ENCODE peak calls at places on chromosomes 2 and 18, in ten cellular contexts. O, D, U, N, Y, B, Q, P, A and L are unnamed samples.

GRCh38 chr2:241801611-241802420 is 7.2 kb upstream of the NEU4 start:
- DNase-seq in D (no peak), O (no peak), B (peak; percentile 13), N (no peak), Y (no peak), U (peak; percentile 55), Q (no peak), P (no peak), A (peak; percentile 71), L (no peak)

GRCh38 chr18:41829648-41830516 is 125.2 kb upstream of the PIK3C3 start:
- DNase-seq in Q (no peak), O (no peak), Y (no peak), B (no peak), A (no peak), P (no peak), D (peak; percentile 45), U (no peak), N (no peak), L (no peak)

GRCh38 chr2:238285653-238286082 is 2.7 kb downstream of the PER2 start:
- DNase-seq in P (peak; percentile 20), D (peak; percentile 98), U (no peak), A (no peak), N (no peak), B (peak; percentile 60), Q (peak; percentile 84), O (no peak), Y (no peak), L (no peak)

GRCh38 chr2:191222507-191222906 is 22.7 kb upstream of the MYO1B start:
- DNase-seq in B (peak; percentile 26), N (no peak), D (peak; percentile 87), U (no peak), Q (no peak), O (no peak), Y (no peak), P (no peak), A (no peak), L (peak; percentile 45)

GRCh38 chr2:203484266-203485112 is 50.6 kb downstream of the RAPH1 start:
- DNase-seq in N (peak; percentile 92), U (no peak), Q (no peak), Y (peak; percentile 40), O (peak; percentile 54), D (peak; percentile 45), A (no peak), B (no peak), P (no peak), L (peak; percentile 67)

GRCh38 chr2:84970266-84970955 is 550 bp upstream of the KCMF1 start:
- DNase-seq in A (peak; percentile 95), B (peak; percentile 64), N (peak; percentile 71), P (peak; percentile 8), U (peak; percentile 84), Y (no peak), Q (peak; percentile 85), O (peak; percentile 56), D (peak; percentile 53), L (peak; percentile 85)

GRCh38 chr2:239193925-239194687 is 206.7 kb downstream of the HDAC4 start:
- DNase-seq in D (no peak), Y (no peak), Q (no peak), N (no peak), A (no peak), U (no peak), P (no peak), O (no peak), B (no peak), L (no peak)

GRCh38 chr2:168312036-168312822 is 64.8 kb upstream of the STK39 start:
- DNase-seq in D (no peak), U (no peak), B (no peak), Q (no peak), Y (no peak), P (no peak), A (no peak), N (no peak), O (no peak), L (no peak)

GRCh38 chr18:63344918-63345317 is 22.1 kb downstream of the KDSR start:
- DNase-seq in U (no peak), Y (no peak), Q (no peak), D (no peak), P (no peak), O (no peak), B (no peak), A (no peak), N (no peak), L (no peak)

GRCh38 chr2:128473175-128474013 is 154.7 kb upstream of the HS6ST1 start:
- DNase-seq in N (no peak), O (peak; percentile 97), A (no peak), U (no peak), Q (no peak), Y (peak; percentile 41), P (no peak), D (peak; percentile 39), B (no peak), L (peak; percentile 38)

GRCh38 chr2:70684846-70685622 is 83.0 kb downstream of the ADD2 start:
- DNase-seq in D (no peak), P (no peak), A (no peak), O (no peak), Q (no peak), N (no peak), B (no peak), Y (no peak), U (no peak), L (no peak)

GRCh38 chr2:178891265-178891958 is 84.2 kb upstream of the TTN start:
- DNase-seq in B (no peak), N (peak; percentile 84), Q (no peak), U (no peak), O (peak; percentile 66), D (peak; percentile 86), Y (peak; percentile 33), P (no peak), A (no peak), L (peak; percentile 83)
- TF ChIP-seq CTCF in B (peak; percentile 97), N (peak; percentile 90), Q (peak; percentile 90), U (peak; percentile 93), O (peak; percentile 92), D (peak; percentile 95), Y (peak; percentile 87), P (peak; percentile 81), A (peak; percentile 68), L (peak; percentile 95)

GRCh38 chr2:216545359-216545758 is 46.7 kb downstream of the RPL37A start:
- DNase-seq in Y (no peak), O (no peak), A (no peak), Q (no peak), D (no peak), U (no peak), N (no peak), B (no peak), P (no peak), L (no peak)
- H3K4me3 ChIP-seq in Y (no peak overlapping the region), O (no peak overlapping the region), A (no peak overlapping the region), Q (no peak overlapping the region), D (no peak overlapping the region), U (no peak overlapping the region), N (no peak overlapping the region), B (no peak overlapping the region), P (no peak overlapping the region), L (no peak overlapping the region)

DNA sequence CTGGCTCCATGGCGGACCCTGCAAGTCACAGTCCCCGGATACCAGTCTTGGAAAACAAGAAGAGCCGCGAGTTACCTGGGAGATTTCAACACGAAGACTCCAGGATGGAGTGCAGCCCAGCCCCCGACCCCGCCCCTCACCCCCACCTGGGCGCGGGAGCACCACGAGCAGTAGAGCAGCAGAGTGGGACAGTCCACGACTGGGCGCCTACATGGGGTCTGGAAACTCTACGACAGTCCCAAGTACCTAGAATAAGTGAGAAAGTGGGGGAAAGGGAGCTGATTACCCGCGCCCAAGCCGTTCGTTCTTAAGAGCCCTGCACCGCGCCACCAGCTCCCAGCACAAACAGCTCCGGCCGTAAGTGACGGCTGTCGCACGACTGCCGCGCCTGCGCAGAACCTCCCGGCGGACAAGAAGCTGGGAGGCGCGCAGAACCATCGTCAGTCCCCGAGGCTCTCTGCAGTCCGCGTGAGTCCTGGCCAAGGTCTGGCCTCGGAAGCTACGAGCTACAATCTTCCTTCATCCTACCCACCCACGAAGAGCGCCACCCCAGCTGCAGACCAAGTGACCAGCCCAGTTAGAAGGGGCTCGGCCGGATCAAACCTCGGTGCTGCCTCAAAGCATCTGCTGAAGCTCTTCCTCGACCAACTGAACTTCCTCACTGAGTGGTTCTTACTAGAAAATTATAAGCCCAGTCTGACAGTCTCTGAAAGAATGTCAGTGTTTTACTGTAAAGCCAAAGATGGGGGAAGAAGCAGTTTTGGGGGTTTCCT is at the start of gene DPY30:
- DNase-seq in A (peak; percentile 98), B (peak; percentile 92), U (peak; percentile 96), O (peak; percentile 91), P (peak; percentile 60), Y (peak; percentile 62), D (peak; percentile 94), Q (peak; percentile 96), N (peak; percentile 94), L (peak; percentile 97)
- TF ChIP-seq CTCF in A (no peak), B (no peak), U (peak; percentile 6), O (no peak), P (no peak), Y (no peak), D (no peak), Q (no peak), N (no peak), L (peak; percentile 1)

DNA sequence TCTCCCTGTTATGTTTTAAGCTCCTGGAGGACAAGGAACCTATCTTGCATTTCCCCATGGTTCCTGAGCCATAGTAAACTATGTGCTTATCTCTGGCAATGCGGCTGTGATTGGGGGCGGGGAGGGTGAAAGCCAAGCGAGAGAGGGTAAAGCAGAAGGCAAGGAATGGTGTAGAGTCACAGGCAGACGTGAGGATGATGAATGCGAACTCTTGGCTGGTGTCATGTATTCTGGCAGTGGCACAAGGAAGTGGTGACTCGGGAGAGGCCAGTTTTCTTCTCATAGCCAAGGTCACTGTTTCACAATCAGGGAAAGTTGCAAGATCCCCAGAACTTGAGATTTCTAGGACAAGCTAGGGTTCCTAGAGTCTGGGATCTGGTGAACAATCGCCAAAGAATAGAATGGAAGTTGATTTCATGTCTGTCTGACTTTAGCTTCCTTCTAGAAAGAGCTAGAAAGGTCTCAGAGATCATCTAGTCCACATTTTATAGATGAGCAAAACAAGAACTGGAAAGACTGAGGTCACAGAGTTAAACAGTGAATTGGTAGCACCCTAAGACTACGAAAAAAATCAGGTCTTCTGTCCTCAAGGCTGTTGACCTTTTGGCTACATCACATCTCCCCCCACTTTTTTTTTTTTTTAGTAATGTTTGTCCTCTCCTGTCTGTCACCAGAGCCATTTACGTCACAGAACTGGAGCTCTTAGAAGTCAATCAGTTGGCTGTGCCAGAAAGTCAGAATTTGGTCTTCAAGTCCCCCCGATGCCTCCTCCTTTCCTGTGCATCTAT is 137.0 kb downstream of the BCL11A start:
- DNase-seq in U (no peak), B (peak; percentile 28), N (no peak), Q (no peak), A (no peak), D (peak; percentile 35), O (no peak), Y (no peak), P (no peak), L (no peak)
- H3K4me3 ChIP-seq in U (no peak overlapping the region), B (no peak overlapping the region), N (no peak overlapping the region), Q (no peak overlapping the region), A (no peak overlapping the region), D (no peak overlapping the region), O (no peak overlapping the region), Y (no peak overlapping the region), P (no peak overlapping the region), L (no peak overlapping the region)

GRCh38 chr2:26922638-26923466 is 47.6 kb upstream of the MAPRE3 start:
- DNase-seq in D (peak; percentile 28), A (peak; percentile 78), Y (no peak), U (no peak), B (peak; percentile 34), O (peak; percentile 52), Q (no peak), P (no peak), N (peak; percentile 46), L (peak; percentile 56)
- TF ChIP-seq CTCF in D (peak; percentile 60), A (no peak), Y (peak; percentile 62), U (peak; percentile 69), B (peak; percentile 75), O (peak; percentile 68), Q (peak; percentile 39), P (no peak), N (peak; percentile 75), L (peak; percentile 64)